ENCODE peak calls at places on chromosomes 5 and 9, in four cellular contexts. V is GM12878, K is HepG2, D is K562. U is an unnamed sample.

GRCh38 chr5:110094559-110094958 is 404.8 kb downstream of the MAN2A1 start:
- DNase-seq in V (no peak), K (no peak), D (no peak), U (no peak)

GRCh38 chr9:88537743-88538055 is 2.7 kb downstream of the NXNL2 start:
- DNase-seq in V (no peak), K (no peak), D (no peak), U (no peak)

GRCh38 chr5:132055808-132056609 is 4.4 kb upstream of the IL3 start:
- DNase-seq in V (no peak), K (no peak), D (no peak), U (no peak)

GRCh38 chr5:68245325-68245724 is 29.8 kb downstream of the PIK3R1 start:
- DNase-seq in V (no peak), K (no peak), D (no peak), U (no peak)

GRCh38 chr5:40915341-40915926 is 6.1 kb downstream of the C7 start:
- DNase-seq in V (no peak), K (no peak), D (no peak), U (no peak)

GRCh38 chr9:78881295-78881694 is 584.4 kb downstream of the PSAT1 start:
- DNase-seq in V (no peak), K (no peak), D (no peak), U (no peak)

GRCh38 chr5:370959-371810 is 49.7 kb downstream of the AHRR start:
- DNase-seq in V (no peak), K (no peak), D (no peak), U (no peak)

GRCh38 chr5:157324237-157324636 is 58.3 kb downstream of the CYFIP2 start:
- DNase-seq in V (no peak), K (no peak), D (peak), U (no peak)

GRCh38 chr5:378301-378891 is 56.9 kb downstream of the AHRR start:
- DNase-seq in V (no peak), K (no peak), D (no peak), U (no peak)

GRCh38 chr5:143585970-143586369 is 182.5 kb upstream of the NR3C1 start:
- DNase-seq in V (no peak), K (no peak), D (peak), U (no peak)

GRCh38 chr5:172543484-172544298 is 89.4 kb upstream of the SH3PXD2B start:
- DNase-seq in V (no peak), K (no peak), D (no peak), U (no peak)

GRCh38 chr5:665541-665955 is 27.6 kb downstream of the TPPP start:
- DNase-seq in V (no peak), K (no peak), D (peak), U (no peak)

GRCh38 chr5:93582677-93583524 is at the start of gene NR2F1:
- DNase-seq in V (no peak), K (peak), D (peak), U (peak)

GRCh38 chr5:58200451-58200850 is 259.4 kb downstream of the PLK2 start:
- DNase-seq in V (no peak), K (no peak), D (no peak), U (no peak)

GRCh38 chr5:118637947-118638670 is 350.2 kb downstream of the DTWD2 start:
- DNase-seq in V (no peak), K (no peak), D (no peak), U (no peak)

GRCh38 chr5:133612021-133612860 is at the start of gene FSTL4:
- DNase-seq in V (no peak), K (no peak), D (no peak), U (peak)

GRCh38 chr5:66171349-66172344 is 27.5 kb downstream of the SREK1 start:
- DNase-seq in V (no peak), K (peak), D (peak), U (peak)

GRCh38 chr5:131671994-131672655 is 37.1 kb upstream of the RAPGEF6 start:
- DNase-seq in V (no peak), K (peak), D (peak), U (no peak)

GRCh38 chr5:128084228-128085167 is 932 bp downstream of the SLC12A2 start:
- DNase-seq in V (no peak), K (no peak), D (peak), U (peak)

GRCh38 chr5:154288145-154288544 is 97.6 kb downstream of the GALNT10 start:
- DNase-seq in V (no peak), K (peak), D (no peak), U (no peak)

GRCh38 chr9:113548221-113549041 is 84.9 kb downstream of the RGS3 start:
- DNase-seq in V (no peak), K (peak), D (peak), U (no peak)

DNA sequence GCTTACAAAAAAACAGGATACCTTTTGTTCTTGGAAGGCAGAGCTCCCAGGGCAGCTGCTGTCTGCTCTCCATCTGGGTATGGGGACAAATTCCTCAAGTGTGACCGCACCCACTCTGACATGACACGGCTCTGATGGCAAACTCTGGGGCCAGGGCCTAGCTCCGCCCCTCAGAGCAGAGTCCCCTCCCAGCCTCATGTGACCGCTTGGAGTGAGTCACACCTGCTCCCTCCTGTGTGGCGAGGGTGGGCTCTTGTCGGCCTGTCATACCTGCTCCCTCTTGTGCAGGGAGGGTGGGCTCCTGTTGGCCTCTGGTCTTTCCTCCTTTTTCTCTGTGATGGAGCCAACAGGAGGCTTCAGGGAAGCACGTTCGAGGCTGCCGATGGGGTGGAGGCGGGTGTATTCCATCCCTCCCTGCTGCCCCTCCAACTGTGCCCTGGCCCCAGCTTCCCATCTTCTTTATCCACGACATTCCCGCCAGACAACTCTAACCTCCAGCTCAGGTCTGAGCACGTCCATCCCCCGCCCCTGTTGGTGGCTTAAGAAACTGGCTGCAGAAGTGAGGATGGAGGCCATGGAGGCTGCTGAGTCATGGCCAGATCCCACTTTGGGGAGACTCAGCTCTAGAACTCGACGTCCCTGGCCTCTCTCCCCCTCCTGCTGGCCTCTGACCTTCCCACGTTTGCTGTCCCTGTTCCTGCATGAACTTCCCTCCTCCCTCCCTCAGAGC is 65.3 kb downstream of the OLFM1 start:
- DNase-seq in V (no peak), K (peak), D (peak), U (peak)
- TF ChIP-seq FOXM1 in V (no peak), K (no peak), D (no peak), U (no peak)

GRCh38 chr9:136922540-136922939 is 22.0 kb downstream of the FBXW5 start:
- DNase-seq in V (no peak), K (no peak), D (no peak), U (no peak)

GRCh38 chr9:136921718-136922117 is 22.8 kb downstream of the FBXW5 start:
- DNase-seq in V (no peak), K (no peak), D (no peak), U (no peak)

GRCh38 chr9:136926154-136926704 is 18.3 kb downstream of the FBXW5 start:
- DNase-seq in V (no peak), K (no peak), D (no peak), U (no peak)

GRCh38 chr9:136925414-136926153 is 19.0 kb downstream of the FBXW5 start:
- DNase-seq in V (no peak), K (no peak), D (no peak), U (no peak)

DNA sequence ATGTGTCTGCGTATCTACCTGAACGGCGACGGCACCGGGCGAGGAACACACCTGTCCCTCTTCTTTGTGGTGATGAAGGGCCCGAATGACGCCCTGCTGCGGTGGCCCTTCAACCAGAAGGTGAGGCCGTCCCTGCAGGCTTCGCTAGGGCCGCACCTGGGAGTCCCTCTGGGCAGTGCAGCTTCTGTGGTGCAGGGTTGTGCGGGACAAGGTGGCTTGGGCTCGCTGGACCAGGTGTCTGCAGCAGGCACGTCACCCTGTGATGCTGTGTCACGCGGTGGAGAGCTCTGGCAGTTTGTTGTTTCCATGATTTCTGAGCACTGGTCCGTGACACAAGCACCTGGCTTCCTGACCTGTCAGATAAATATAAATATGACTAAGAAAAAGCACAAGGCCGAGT is 20.7 kb downstream of the FBXW5 start:
- DNase-seq in V (no peak), K (no peak), D (no peak), U (no peak)
- TF ChIP-seq SP1 in V (no peak), K (no peak), D (no peak), U (no peak)

DNA sequence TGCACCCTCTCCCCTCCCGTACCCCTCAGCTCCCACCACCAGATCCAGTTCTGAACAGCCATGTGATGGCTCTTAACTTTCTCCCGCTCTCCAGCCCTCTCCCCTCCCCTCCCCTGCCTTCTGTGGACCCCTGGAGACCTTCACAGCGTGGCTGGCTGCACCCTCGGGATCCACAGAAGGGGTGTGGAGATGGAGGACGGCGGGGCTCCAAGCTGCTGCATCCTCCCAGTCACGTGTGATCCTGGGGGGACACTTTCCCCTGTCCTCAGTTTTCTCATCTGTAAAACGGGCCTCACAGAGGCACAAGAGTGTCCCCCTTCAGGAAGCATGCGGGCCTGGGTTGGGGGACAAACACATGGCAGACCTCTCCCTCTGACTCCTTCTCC is 276.0 kb upstream of the MVB12B start:
- DNase-seq in V (no peak), K (no peak), D (no peak), U (no peak)
- TF ChIP-seq FOXK2 in V (no peak), K (no peak), D (no peak), U (no peak)

DNA sequence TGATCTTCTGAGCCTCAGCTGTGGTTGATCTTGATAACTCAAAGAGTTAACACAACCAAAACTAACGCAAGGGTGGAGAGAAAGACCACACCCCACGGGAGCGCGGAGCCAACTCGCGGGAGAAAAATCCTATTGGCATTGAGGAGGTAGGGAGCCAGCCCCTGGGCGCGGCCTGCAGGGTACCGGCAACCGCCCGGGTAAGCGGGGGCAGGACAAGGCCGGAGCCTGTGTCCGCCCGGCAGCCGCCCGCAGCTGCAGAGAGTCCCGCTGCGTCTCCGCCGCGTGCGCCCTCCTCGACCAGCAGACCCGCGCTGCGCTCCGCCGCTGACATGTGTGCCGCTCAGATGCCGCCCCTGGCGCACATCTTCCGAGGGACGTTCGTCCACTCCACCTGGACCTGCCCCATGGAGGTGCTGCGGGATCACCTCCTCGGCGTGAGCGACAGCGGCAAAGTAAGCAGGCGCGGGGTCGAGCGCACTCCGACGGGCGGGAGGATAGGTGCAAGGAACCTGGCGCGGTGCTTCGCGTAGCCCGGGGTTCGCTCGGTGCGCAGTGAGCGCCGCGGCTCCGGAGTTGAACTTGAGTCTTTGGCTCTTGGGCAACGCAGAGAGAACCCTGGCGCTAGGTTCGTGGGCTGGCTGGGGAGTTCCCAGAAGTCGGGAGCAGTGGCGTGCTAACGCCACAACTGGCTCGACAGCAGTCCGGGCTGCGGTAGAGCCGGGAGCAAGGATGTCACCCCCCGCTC is at the start of gene GDA:
- DNase-seq in V (no peak), K (no peak), D (no peak), U (peak)
- TF ChIP-seq FOXM1 in V (no peak), K (no peak), D (no peak), U (no peak)

U was measured in HEK293T.